ENCODE peak calls at places on chromosome 5, in five cellular contexts. R is A549, F is IMR-90, H is GM12878, C is K562. V is an unnamed sample.

GRCh38 chr5:114101153-114101552 is 260.7 kb upstream of the KCNN2 start:
- DNase-seq in F (peak), H (no peak), R (peak), C (peak), V (peak)

GRCh38 chr5:96973561-96974401 is 37.9 kb downstream of the LNPEP start:
- DNase-seq in R (no peak), F (no peak), H (no peak), C (no peak), V (no peak)

GRCh38 chr5:150154618-150155134 is 969 bp downstream of the PDGFRB start:
- DNase-seq in R (no peak), F (no peak), H (no peak), C (no peak), V (no peak)

GRCh38 chr5:149228610-149229297 is 42.9 kb upstream of the AFAP1L1 start:
- DNase-seq in H (no peak), C (peak), R (peak), F (peak), V (peak)

GRCh38 chr5:91219141-91219802 is 163.8 kb downstream of the ARRDC3 start:
- DNase-seq in C (no peak), R (peak), H (no peak), F (peak), V (no peak)

GRCh38 chr5:40911278-40911677 is 2.0 kb downstream of the C7 start:
- DNase-seq in H (no peak), R (no peak), F (no peak), C (no peak), V (peak)

GRCh38 chr5:116076496-116076895 is 8.3 kb upstream of the COMMD10 start:
- DNase-seq in H (peak), C (no peak), F (no peak), R (no peak), V (no peak)

GRCh38 chr5:96984506-96985192 is 48.8 kb downstream of the LNPEP start:
- DNase-seq in R (no peak), F (peak), C (no peak), H (no peak), V (no peak)

GRCh38 chr5:111668713-111669112 is 88.3 kb downstream of the NREP start:
- DNase-seq in F (peak), R (no peak), H (no peak), C (no peak), V (peak)

GRCh38 chr5:40812125-40812524 is 14.0 kb upstream of the PRKAA1 start:
- DNase-seq in F (no peak), R (no peak), C (no peak), H (no peak), V (no peak)

GRCh38 chr5:4533457-4534105 is 606.5 kb upstream of the ADAMTS16 start:
- DNase-seq in F (no peak), C (no peak), R (no peak), H (no peak), V (no peak)

GRCh38 chr5:150623152-150623877 is 17.1 kb upstream of the SYNPO start:
- DNase-seq in F (peak), H (no peak), C (no peak), R (no peak), V (no peak)

GRCh38 chr5:170809551-170809950 is 26.0 kb downstream of the GABRP start:
- DNase-seq in H (no peak), F (peak), C (peak), R (peak), V (peak)

GRCh38 chr5:571791-572190 is 40.3 kb upstream of the CEP72 start:
- DNase-seq in R (no peak), H (no peak), C (no peak), F (no peak), V (peak)

GRCh38 chr5:76209297-76209696 is 126.1 kb downstream of the SV2C start:
- DNase-seq in R (peak), H (no peak), F (no peak), C (peak), V (no peak)

GRCh38 chr5:14960120-14960462 is 88.5 kb upstream of the ANKH start:
- DNase-seq in C (no peak), F (no peak), H (no peak), R (no peak), V (no peak)

GRCh38 chr5:149172261-149172660 is 31.0 kb downstream of the ABLIM3 start:
- DNase-seq in C (no peak), F (peak), R (no peak), H (no peak), V (no peak)

GRCh38 chr5:92265804-92266203 is 882.7 kb upstream of the ARRDC3 start:
- DNase-seq in C (no peak), R (no peak), F (no peak), H (no peak), V (no peak)

GRCh38 chr5:5652181-5652580 is 229.7 kb downstream of the ICE1 start:
- DNase-seq in R (no peak), C (no peak), F (no peak), H (no peak), V (no peak)

GRCh38 chr5:1501372-1502045 is 22.3 kb downstream of the LPCAT1 start:
- DNase-seq in F (no peak), R (no peak), H (no peak), C (no peak), V (no peak)

GRCh38 chr5:136188859-136189258 is 4.1 kb downstream of the SMIM32 start:
- DNase-seq in F (no peak), R (no peak), H (no peak), C (no peak), V (no peak)

GRCh38 chr5:123754903-123755302 is 242.9 kb downstream of the CSNK1G3 start:
- DNase-seq in F (peak), R (no peak), H (no peak), C (no peak), V (peak)

GRCh38 chr5:172837640-172838039 is 3.6 kb downstream of the ERGIC1 start:
- DNase-seq in H (peak), R (no peak), C (no peak), F (no peak), V (no peak)

GRCh38 chr5:113000466-113000865 is 23.9 kb downstream of the DCP2 start:
- DNase-seq in R (no peak), C (no peak), F (peak), H (no peak), V (no peak)

GRCh38 chr5:13985736-13986418 is 41.4 kb upstream of the DNAH5 start:
- DNase-seq in H (no peak), C (no peak), R (peak), F (peak), V (no peak)

GRCh38 chr5:83654427-83654994 is 66.1 kb downstream of the HAPLN1 start:
- DNase-seq in H (no peak), F (no peak), C (no peak), R (no peak), V (no peak)

GRCh38 chr5:1264211-1264610 is 30.7 kb downstream of the TERT start:
- DNase-seq in C (no peak), H (no peak), R (no peak), F (no peak), V (no peak)

GRCh38 chr5:136703706-136704105 is 338.4 kb upstream of the TRPC7 start:
- DNase-seq in F (no peak), H (no peak), C (no peak), R (no peak), V (no peak)

DNA sequence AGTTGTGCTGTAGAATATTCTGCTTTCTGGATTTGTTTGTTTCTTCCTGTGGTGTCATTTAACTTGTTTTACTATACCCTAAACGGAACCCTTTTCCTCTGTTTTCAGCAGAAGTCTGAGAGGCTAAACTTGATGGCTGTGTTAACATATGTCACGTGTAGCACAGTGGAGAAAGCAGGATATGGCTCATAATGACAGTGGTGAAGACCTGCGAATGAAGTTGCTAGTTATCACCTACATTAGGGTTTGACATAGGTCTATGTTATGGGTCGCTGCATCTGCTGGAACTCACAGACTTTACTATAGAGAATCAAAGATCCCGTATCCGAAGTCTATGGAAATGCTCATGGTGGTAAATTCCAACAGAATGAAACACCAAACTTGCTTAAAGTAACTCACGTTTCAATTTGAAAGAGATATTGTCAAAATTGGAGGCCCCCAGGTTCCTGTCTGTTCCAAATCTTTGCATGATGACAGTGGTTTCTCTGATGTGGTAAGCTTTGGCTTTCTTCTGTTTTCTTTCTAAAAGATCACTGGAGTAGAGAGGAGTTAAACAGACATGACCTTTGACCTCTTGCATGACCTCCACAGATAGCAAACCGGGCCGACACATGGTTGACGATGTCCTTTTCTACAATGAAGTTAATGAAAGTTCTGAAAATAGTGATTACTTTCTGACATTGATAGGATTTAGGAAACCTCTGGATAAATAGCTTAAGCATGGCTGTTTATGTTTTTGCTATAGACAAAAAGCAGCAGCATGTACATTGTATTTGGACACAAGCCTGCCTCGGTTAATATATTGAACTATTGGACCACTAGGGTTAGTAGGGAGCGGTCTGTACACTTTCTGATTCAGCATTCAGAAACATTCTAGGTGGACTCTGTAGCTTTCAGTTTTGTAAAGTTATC is 3.1 kb upstream of the CATSPER3 start:
- DNase-seq in F (no peak), C (no peak), H (no peak), R (no peak), V (no peak)
- TF ChIP-seq RCOR1 in F (no peak), C (no peak), H (no peak), R (no peak), V (no peak)

GRCh38 chr5:38948501-38948900 is 102.7 kb downstream of the OSMR start:
- DNase-seq in C (no peak), H (no peak), F (peak), R (no peak), V (no peak)
- TF ChIP-seq RCOR1 in C (no peak), H (no peak), F (no peak), R (no peak), V (no peak)

DNA sequence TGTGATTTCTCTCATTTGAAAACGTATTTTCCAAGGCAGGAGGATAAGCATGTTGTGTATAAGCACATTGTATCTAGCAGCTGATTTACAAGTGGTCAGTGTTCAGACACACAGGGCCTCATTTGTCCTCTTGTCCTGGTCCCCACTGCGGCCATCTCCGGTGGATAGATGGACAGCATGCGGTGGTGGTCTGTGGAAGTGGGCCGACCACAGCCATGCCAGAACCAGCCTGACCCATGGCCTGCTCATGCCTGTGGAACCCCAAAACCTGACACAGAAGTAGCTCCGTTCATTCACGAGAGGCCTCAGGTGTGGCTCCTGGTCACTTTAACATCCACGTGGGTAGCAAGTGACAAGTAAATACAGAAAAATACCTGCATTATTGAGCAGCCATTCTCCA is 14.6 kb downstream of the IRX2 start:
- DNase-seq in C (no peak), H (no peak), R (no peak), F (no peak), V (no peak)
- TF ChIP-seq RCOR1 in C (no peak), H (no peak), R (no peak), F (no peak), V (no peak)

GRCh38 chr5:142315231-142315900 is 9.5 kb downstream of the SPRY4 start:
- DNase-seq in F (peak), C (no peak), R (no peak), H (no peak), V (no peak)

GRCh38 chr5:142314606-142315005 is 10.2 kb downstream of the SPRY4 start:
- DNase-seq in R (no peak), F (no peak), H (no peak), C (no peak), V (no peak)

GRCh38 chr5:142317173-142317572 is 7.6 kb downstream of the SPRY4 start:
- DNase-seq in R (no peak), H (no peak), F (no peak), C (no peak), V (no peak)

GRCh38 chr5:142316681-142317080 is 8.1 kb downstream of the SPRY4 start:
- DNase-seq in F (no peak), R (no peak), C (no peak), H (no peak), V (no peak)

DNA sequence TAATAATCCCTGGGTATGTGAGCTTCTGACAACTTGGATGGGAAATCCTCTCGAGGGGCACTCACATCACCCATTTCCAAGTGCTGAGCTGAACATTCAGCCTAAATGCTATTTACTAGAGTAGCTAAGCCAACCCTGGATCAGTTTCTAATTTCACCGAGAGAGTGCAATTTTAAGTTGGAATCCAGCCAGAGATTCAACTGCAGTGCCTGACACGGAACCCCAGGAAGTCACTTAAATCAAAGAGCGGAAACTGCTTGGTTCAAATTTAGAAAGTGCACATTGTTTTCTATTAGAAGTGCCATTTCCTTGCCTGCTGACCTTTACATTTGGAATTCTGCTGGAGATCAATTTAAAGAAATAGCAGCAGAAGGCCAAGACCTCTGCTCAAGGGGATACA is 8.8 kb downstream of the SPRY4 start:
- DNase-seq in C (no peak), F (peak), R (no peak), H (no peak), V (peak)
- TF ChIP-seq RCOR1 in C (no peak), F (no peak), R (no peak), H (no peak), V (no peak)

GRCh38 chr5:39273314-39273954 is 54.1 kb upstream of the FYB1 start:
- DNase-seq in C (no peak), R (no peak), H (no peak), F (no peak), V (no peak)

GRCh38 chr5:39266442-39266841 is 47.1 kb upstream of the FYB1 start:
- DNase-seq in F (peak), C (peak), R (peak), H (no peak), V (no peak)

GRCh38 chr5:39274388-39275085 is 55.2 kb upstream of the FYB1 start:
- DNase-seq in H (peak), C (no peak), R (no peak), F (no peak), V (no peak)

GRCh38 chr5:39267185-39267584 is 47.8 kb upstream of the FYB1 start:
- DNase-seq in H (no peak), F (no peak), C (no peak), R (no peak), V (no peak)

DNA sequence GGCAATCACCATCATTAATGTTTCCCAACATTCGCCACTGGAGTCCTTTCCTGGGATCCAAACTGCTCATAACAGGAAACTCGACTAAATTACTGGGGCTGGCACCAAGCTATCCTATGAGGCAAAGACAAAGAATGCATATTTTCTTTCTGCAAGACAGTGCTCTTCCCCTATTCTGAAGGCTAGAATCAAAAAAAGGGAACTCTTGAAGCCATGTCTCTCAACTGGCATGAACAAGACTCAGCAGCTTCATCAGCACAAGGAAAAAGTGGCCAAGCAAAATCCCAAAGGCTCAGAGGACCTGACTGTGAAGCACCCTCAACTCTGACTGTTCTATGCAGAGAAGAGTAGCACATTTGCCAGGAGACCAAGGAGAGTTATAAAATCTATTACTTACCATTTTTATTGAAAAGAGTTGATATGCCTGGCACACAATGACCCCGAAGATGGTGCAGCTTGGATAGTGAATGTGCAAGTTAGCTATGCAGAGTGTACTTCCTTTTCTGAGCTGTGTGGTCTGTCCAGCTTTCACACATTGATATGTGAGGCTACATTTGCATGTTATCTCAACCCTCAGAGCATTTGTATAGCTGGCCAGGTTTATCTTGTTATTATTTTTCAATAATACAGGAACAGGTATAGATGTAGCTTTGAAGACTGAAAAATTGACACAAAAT is 50.9 kb upstream of the FYB1 start:
- DNase-seq in H (peak), F (no peak), R (no peak), C (no peak), V (no peak)
- TF ChIP-seq RCOR1 in H (no peak), F (no peak), R (no peak), C (no peak), V (no peak)

GRCh38 chr5:55427157-55427556 is 107.6 kb downstream of the PLPP1 start:
- DNase-seq in F (peak), C (no peak), H (no peak), R (no peak), V (peak)
- TF ChIP-seq RCOR1 in F (no peak), C (no peak), H (no peak), R (no peak), V (no peak)

GRCh38 chr5:74239268-74239667 is 401.3 kb downstream of the ENC1 start:
- DNase-seq in H (no peak), F (no peak), R (no peak), C (no peak), V (no peak)
- TF ChIP-seq RCOR1 in H (no peak), F (no peak), R (no peak), C (no peak), V (no peak)

DNA sequence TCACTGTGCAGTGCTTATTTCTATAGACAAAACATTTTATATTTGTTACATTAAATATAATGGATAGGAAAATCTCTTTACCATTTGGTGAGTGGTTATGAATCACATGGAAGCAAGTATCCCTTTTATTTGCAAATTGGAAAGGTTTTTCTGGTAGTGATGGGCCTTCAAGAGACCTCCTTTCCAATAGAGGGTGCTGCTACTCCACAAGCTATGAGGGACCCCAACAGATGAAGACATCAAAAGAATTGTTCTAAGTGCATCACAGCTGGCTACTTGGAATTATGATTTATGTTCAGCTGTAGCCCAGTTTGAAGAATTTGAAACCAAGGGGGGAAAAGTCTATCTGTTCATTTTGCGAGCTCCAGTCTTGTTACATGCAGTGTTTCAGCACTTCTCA is 493.7 kb upstream of the SGCD start:
- DNase-seq in C (no peak), F (peak), R (peak), H (no peak), V (peak)
- TF ChIP-seq RCOR1 in C (no peak), F (no peak), R (no peak), H (no peak), V (no peak)